ENCODE peak calls at places on chromosomes 4 and X, in four cellular contexts. One of them, this sample, is unnamed.

GRCh38 chr4:75598390-75598789 is 31.9 kb downstream of the CDKL2 start:
- DNase-seq in H9: no peak
- DNase-seq in mesenchymal stem cell: peak
- DNase-seq in mesendoderm: peak
- DNase-seq in this sample: peak

GRCh38 chr4:184450045-184450444 is 24.3 kb downstream of the IRF2 start:
- DNase-seq in H9: no peak
- DNase-seq in mesenchymal stem cell: peak
- DNase-seq in mesendoderm: no peak
- DNase-seq in this sample: no peak

GRCh38 chr4:152454398-152455011 is 81.4 kb downstream of the FBXW7 start:
- DNase-seq in H9: no peak
- DNase-seq in mesenchymal stem cell: peak
- DNase-seq in mesendoderm: no peak
- DNase-seq in this sample: peak

GRCh38 chrX:68994135-68994882 is 165.5 kb downstream of the EFNB1 start:
- DNase-seq in H9: peak
- DNase-seq in mesenchymal stem cell: no peak
- DNase-seq in mesendoderm: no peak
- DNase-seq in this sample: no peak

GRCh38 chr4:70739496-70740337 is 18.0 kb downstream of the RUFY3 start:
- DNase-seq in H9: no peak
- DNase-seq in mesenchymal stem cell: peak
- DNase-seq in mesendoderm: peak
- DNase-seq in this sample: peak

GRCh38 chr4:10889819-10890218 is 205.3 kb upstream of the CLNK start:
- DNase-seq in H9: no peak
- DNase-seq in mesenchymal stem cell: no peak
- DNase-seq in mesendoderm: no peak
- DNase-seq in this sample: no peak

GRCh38 chr4:168562021-168562691 is 65.3 kb downstream of the PALLD start:
- DNase-seq in H9: no peak
- DNase-seq in mesenchymal stem cell: no peak
- DNase-seq in mesendoderm: no peak
- DNase-seq in this sample: no peak

GRCh38 chr4:174089711-174090110 is 193.8 kb downstream of the FBXO8 start:
- DNase-seq in H9: no peak
- DNase-seq in mesenchymal stem cell: no peak
- DNase-seq in mesendoderm: no peak
- DNase-seq in this sample: no peak

GRCh38 chr4:105155426-105155825 is 8.8 kb downstream of the TET2 start:
- DNase-seq in H9: no peak
- DNase-seq in mesenchymal stem cell: no peak
- DNase-seq in mesendoderm: no peak
- DNase-seq in this sample: peak

GRCh38 chrX:129782015-129782495 is 2.3 kb downstream of the SASH3 start:
- DNase-seq in H9: no peak
- DNase-seq in mesenchymal stem cell: no peak
- DNase-seq in mesendoderm: no peak
- DNase-seq in this sample: no peak

GRCh38 chr4:6938237-6938636 is 28.6 kb downstream of the TBC1D14 start:
- DNase-seq in H9: no peak
- DNase-seq in mesenchymal stem cell: no peak
- DNase-seq in mesendoderm: no peak
- DNase-seq in this sample: no peak

GRCh38 chrX:43581888-43582539 is 74.1 kb upstream of the MAOA start:
- DNase-seq in H9: no peak
- DNase-seq in mesenchymal stem cell: no peak
- DNase-seq in mesendoderm: no peak
- DNase-seq in this sample: peak

GRCh38 chr4:40193018-40193571 is 3.7 kb upstream of the RHOH start:
- DNase-seq in H9: no peak
- DNase-seq in mesenchymal stem cell: no peak
- DNase-seq in mesendoderm: no peak
- DNase-seq in this sample: no peak

GRCh38 chrX:22300130-22300529 is 27.4 kb downstream of the CBLL2 start:
- DNase-seq in H9: no peak
- DNase-seq in mesenchymal stem cell: peak
- DNase-seq in mesendoderm: peak
- DNase-seq in this sample: no peak

GRCh38 chrX:13219990-13220764 is 99.7 kb downstream of the ATXN3L start:
- DNase-seq in H9: no peak
- DNase-seq in mesenchymal stem cell: peak
- DNase-seq in mesendoderm: no peak
- DNase-seq in this sample: no peak

GRCh38 chr4:183099537-183100297 is 660 bp downstream of the WWC2 start:
- DNase-seq in H9: peak
- DNase-seq in mesenchymal stem cell: peak
- DNase-seq in mesendoderm: peak
- DNase-seq in this sample: peak

GRCh38 chr4:13126976-13127910 is 356.9 kb downstream of the RAB28 start:
- DNase-seq in H9: no peak
- DNase-seq in mesenchymal stem cell: no peak
- DNase-seq in mesendoderm: no peak
- DNase-seq in this sample: no peak

GRCh38 chr4:154491341-154491679 is 289 bp downstream of the DCHS2 start:
- DNase-seq in H9: no peak
- DNase-seq in mesenchymal stem cell: peak
- DNase-seq in mesendoderm: peak
- DNase-seq in this sample: no peak

GRCh38 chr4:126172126-126172525 is 857.4 kb downstream of the FAT4 start:
- DNase-seq in H9: no peak
- DNase-seq in mesenchymal stem cell: no peak
- DNase-seq in mesendoderm: no peak
- DNase-seq in this sample: no peak

GRCh38 chrX:136712631-136713030 is 64.7 kb downstream of the CD40LG start:
- DNase-seq in H9: no peak
- DNase-seq in mesenchymal stem cell: no peak
- DNase-seq in mesendoderm: no peak
- DNase-seq in this sample: no peak
- H3K9ac ChIP-seq in H9: no peak
- H3K9ac ChIP-seq in mesenchymal stem cell: no peak
- H3K9ac ChIP-seq in mesendoderm: no peak
- H3K9ac ChIP-seq in this sample: no peak

GRCh38 chr4:25578431-25578830 is 77.2 kb upstream of the SLC34A2 start:
- DNase-seq in H9: peak
- DNase-seq in mesenchymal stem cell: no peak
- DNase-seq in mesendoderm: no peak
- DNase-seq in this sample: no peak
- H2AK5ac ChIP-seq in H9: no peak
- H2AK5ac ChIP-seq in mesenchymal stem cell: no peak
- H2AK5ac ChIP-seq in mesendoderm: no peak
- H2AK5ac ChIP-seq in this sample: no peak

GRCh38 chr4:8402181-8402597 is 38.3 kb downstream of the ACOX3 start:
- DNase-seq in H9: no peak
- DNase-seq in mesenchymal stem cell: no peak
- DNase-seq in mesendoderm: no peak
- DNase-seq in this sample: no peak
- H2BK5ac ChIP-seq in H9: no peak
- H2BK5ac ChIP-seq in mesenchymal stem cell: no peak
- H2BK5ac ChIP-seq in mesendoderm: no peak
- H2BK5ac ChIP-seq in this sample: no peak

DNA sequence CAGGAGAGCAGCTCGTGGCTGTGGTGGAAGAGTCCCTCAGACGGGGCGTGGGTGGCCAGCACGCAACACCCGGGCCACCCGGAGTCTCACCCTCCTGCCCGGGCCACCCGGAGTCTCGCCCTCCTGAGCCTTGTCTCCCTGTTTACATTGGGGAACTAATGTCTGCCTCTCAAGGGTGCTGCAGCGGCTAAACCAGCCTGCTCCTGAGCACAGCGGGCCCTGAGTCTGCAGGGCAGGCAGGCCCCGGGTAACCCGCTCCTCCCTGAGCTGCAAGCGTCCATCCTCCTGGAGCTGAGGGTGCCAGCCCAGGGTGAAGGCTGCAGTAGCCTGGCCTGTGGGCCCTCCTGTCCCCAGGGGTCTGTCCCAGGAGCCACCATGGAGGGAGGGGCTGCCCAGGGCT is 3.0 kb downstream of the PDE6B start:
- DNase-seq in H9: peak
- DNase-seq in mesenchymal stem cell: no peak
- DNase-seq in mesendoderm: no peak
- DNase-seq in this sample: no peak
- H3K9ac ChIP-seq in H9: no peak
- H3K9ac ChIP-seq in mesenchymal stem cell: no peak
- H3K9ac ChIP-seq in mesendoderm: no peak
- H3K9ac ChIP-seq in this sample: no peak

DNA sequence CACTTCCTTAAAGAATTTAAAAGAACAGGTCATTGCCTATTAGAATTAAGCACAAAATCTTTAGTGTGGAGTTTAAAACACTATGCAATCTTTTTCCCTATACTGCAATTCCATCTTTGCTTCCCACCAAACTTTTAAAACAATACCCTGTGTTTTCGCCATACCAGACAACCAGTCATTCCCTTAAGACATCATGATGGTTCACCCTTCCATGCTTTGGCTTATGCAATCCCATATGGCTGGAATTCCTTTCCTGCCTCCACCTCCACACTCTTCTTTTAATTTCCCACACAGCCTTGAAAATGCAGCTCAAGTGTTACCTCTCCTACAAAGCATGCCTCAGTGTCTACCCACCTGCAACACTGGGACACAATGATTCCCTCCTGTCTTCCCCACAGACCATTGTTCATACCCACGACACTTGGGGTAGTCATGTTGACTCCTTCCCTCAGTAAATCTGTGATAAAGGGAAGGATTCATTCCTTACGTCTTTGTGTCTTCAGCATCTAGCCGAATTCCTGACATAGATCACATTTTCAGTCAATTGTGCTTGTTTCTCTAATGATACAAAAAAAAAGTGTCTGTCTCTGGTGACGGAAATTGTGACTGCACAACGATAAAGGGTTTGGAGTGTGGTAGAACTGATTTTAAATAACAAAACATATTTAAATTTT is 166.3 kb downstream of the FNIP2 start:
- DNase-seq in H9: no peak
- DNase-seq in mesenchymal stem cell: no peak
- DNase-seq in mesendoderm: peak
- DNase-seq in this sample: peak
- H2AK5ac ChIP-seq in H9: no peak
- H2AK5ac ChIP-seq in mesenchymal stem cell: no peak
- H2AK5ac ChIP-seq in mesendoderm: no peak
- H2AK5ac ChIP-seq in this sample: no peak

DNA sequence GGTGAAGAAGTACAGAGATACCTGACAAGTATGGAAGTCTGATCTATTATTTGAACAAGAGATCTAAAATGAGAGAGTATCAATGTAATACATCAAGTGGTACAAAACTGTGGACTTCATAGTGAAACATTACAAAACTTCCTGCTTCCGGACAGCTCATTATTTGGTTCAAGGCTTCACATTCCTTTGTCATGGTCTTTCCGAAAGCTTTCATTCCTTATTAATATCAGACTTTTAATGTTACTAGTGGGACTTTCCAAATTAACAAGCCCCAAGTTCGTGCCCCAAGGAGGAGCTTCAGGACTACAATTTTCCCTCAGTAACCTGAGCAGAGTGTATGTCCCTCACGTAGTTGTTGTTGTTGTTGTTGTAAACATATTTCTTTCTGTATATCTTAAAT is 1.2 kb downstream of the CHIC2 start:
- DNase-seq in H9: no peak
- DNase-seq in mesenchymal stem cell: peak
- DNase-seq in mesendoderm: no peak
- DNase-seq in this sample: peak
- H2BK5ac ChIP-seq in H9: no peak
- H2BK5ac ChIP-seq in mesenchymal stem cell: no peak
- H2BK5ac ChIP-seq in mesendoderm: no peak
- H2BK5ac ChIP-seq in this sample: no peak

GRCh38 chr4:47531954-47532321 is 46.9 kb downstream of the ATP10D start:
- DNase-seq in H9: no peak
- DNase-seq in mesenchymal stem cell: no peak
- DNase-seq in mesendoderm: no peak
- DNase-seq in this sample: no peak

GRCh38 chr4:47532658-47533057 is 47.6 kb downstream of the ATP10D start:
- DNase-seq in H9: no peak
- DNase-seq in mesenchymal stem cell: no peak
- DNase-seq in mesendoderm: no peak
- DNase-seq in this sample: no peak

GRCh38 chr4:47531241-47531953 is 46.3 kb downstream of the ATP10D start:
- DNase-seq in H9: no peak
- DNase-seq in mesenchymal stem cell: peak
- DNase-seq in mesendoderm: peak
- DNase-seq in this sample: peak

GRCh38 chr4:47528651-47529050 is 43.6 kb downstream of the ATP10D start:
- DNase-seq in H9: no peak
- DNase-seq in mesenchymal stem cell: peak
- DNase-seq in mesendoderm: no peak
- DNase-seq in this sample: no peak

DNA sequence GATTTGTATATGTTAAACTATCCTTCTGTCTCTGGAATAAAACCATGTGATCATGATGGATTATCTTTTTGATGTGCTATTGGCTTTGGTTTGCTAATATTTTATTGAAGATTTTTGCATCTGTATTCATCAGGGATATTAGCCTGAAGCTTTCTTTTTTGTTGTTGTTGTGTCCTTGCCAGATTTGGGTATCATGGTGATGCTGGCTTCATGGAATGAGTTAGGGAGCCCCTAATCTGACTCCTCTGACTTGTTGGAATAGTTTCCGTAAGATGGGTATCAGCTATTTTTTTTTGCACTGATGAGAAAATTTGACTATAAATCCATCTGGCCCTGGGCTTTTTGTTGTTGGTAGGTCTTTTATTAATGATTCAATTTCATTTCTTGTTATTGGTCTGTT is 45.7 kb downstream of the ATP10D start:
- DNase-seq in H9: no peak
- DNase-seq in mesenchymal stem cell: no peak
- DNase-seq in mesendoderm: peak
- DNase-seq in this sample: no peak
- H3K9ac ChIP-seq in H9: no peak
- H3K9ac ChIP-seq in mesenchymal stem cell: peak
- H3K9ac ChIP-seq in mesendoderm: no peak
- H3K9ac ChIP-seq in this sample: no peak